ENCODE peak calls at places on chromosomes 11 and 22, in four cellular contexts. T is activated gamma-delta T cell treated with Interleukin-2 at 50 U/mL for 16 hours; G is T-helper 1 cell; B is stimulated activated CD8-positive, alpha-beta memory T cell treated with anti-CD3 and anti-CD28 coated beads, Interleukin-7, amount 100 ng/mL, for 1 hour. R is an unnamed sample.

GRCh38 chr11:66688561-66689534 is 11.2 kb upstream of the RBM4B start:
- DNase-seq in T (no peak), G (no peak), B (no peak), R (no peak)

GRCh38 chr22:38540731-38541130 is 29.3 kb downstream of the DMC1 start:
- DNase-seq in T (no peak), G (no peak), B (no peak), R (no peak)

GRCh38 chr11:69140635-69141034 is 15.1 kb upstream of the SMIM38 start:
- DNase-seq in T (no peak), G (no peak), B (no peak), R (no peak)

GRCh38 chr22:31857247-31857646 is 87.1 kb upstream of the YWHAH start:
- DNase-seq in T (no peak), G (no peak), B (no peak), R (peak)

GRCh38 chr11:16791494-16791961 is 53.1 kb downstream of the C11orf58 start:
- DNase-seq in T (no peak), G (no peak), B (no peak), R (no peak)

GRCh38 chr11:18699848-18700261 is 1.3 kb downstream of the TMEM86A start:
- DNase-seq in T (no peak), G (no peak), B (no peak), R (no peak)

GRCh38 chr11:77865805-77866204 is 44.9 kb downstream of the AAMDC start:
- DNase-seq in T (no peak), G (no peak), B (no peak), R (no peak)

GRCh38 chr11:63877658-63878241 is 38.8 kb downstream of the MARK2 start:
- DNase-seq in T (no peak), G (no peak), B (no peak), R (no peak)

GRCh38 chr11:68509105-68509504 is 48.6 kb downstream of the PPP6R3 start:
- DNase-seq in T (no peak), G (no peak), B (no peak), R (no peak)

GRCh38 chr11:129023968-129024676 is 81.5 kb upstream of the TP53AIP1 start:
- DNase-seq in T (no peak), G (no peak), B (no peak), R (peak)

GRCh38 chr22:24693359-24693758 is 81.2 kb downstream of the PIWIL3 start:
- DNase-seq in T (no peak), G (no peak), B (no peak), R (no peak)

GRCh38 chr11:27497284-27497866 is 9.2 kb downstream of the LIN7C start:
- DNase-seq in T (no peak), G (peak), B (no peak), R (no peak)

GRCh38 chr22:46055176-46055850 is 78.4 kb upstream of the WNT7B start:
- DNase-seq in T (no peak), G (no peak), B (no peak), R (no peak)

GRCh38 chr11:1308745-1309497 is 511 bp downstream of the TOLLIP start:
- DNase-seq in T (no peak), G (no peak), B (no peak), R (no peak)

GRCh38 chr22:46054091-46054877 is 77.3 kb upstream of the WNT7B start:
- DNase-seq in T (peak), G (peak), B (no peak), R (no peak)

GRCh38 chr11:37788141-37788877 is 1190.3 kb upstream of the RAG2 start:
- DNase-seq in T (no peak), G (no peak), B (no peak), R (no peak)

GRCh38 chr22:26581026-26581425 is 8.9 kb downstream of the TPST2 start:
- DNase-seq in T (no peak), G (no peak), B (no peak), R (no peak)

GRCh38 chr11:67615455-67616430 is 9.0 kb downstream of the NDUFV1 start:
- DNase-seq in T (no peak), G (peak), B (no peak), R (no peak)